ENCODE peak calls at places on chromosomes 6 and 20, in four cellular contexts. K, A, R and P are unnamed samples.
A peak's percentile ranks its signal among the peaks of the same experiment; 100 is the strongest.

GRCh38 chr6:53033764-53034163 is 31.4 kb upstream of the FBXO9 start:
- DNase-seq in K (peak; percentile 74), A (no peak), R (no peak), P (no peak)

GRCh38 chr6:6712258-6712978 is 123.9 kb downstream of the LY86 start:
- DNase-seq in A (peak; percentile 68), K (peak; percentile 96), R (no peak), P (no peak)

GRCh38 chr6:41743406-41744235 is 3.6 kb downstream of the PGC start:
- DNase-seq in R (no peak), A (no peak), K (no peak), P (no peak)

GRCh38 chr20:17533396-17533795 is 2.2 kb upstream of the BFSP1 start:
- DNase-seq in A (no peak), R (peak; percentile 6), K (peak; percentile 60), P (no peak)

GRCh38 chr6:45791600-45792168 is 224.0 kb downstream of the CLIC5 start:
- DNase-seq in K (peak; percentile 89), A (peak; percentile 29), R (no peak), P (peak; percentile 50)

GRCh38 chr6:28161410-28162079 is 19.9 kb downstream of the ZKSCAN8 start:
- DNase-seq in K (peak; percentile 58), A (no peak), R (peak; percentile 28), P (no peak)

GRCh38 chr6:38640216-38640909 is 634 bp upstream of the BTBD9 start:
- DNase-seq in K (no peak), A (no peak), R (no peak), P (no peak)

GRCh38 chr6:138404666-138405337 is 779 bp downstream of the HEBP2 start:
- DNase-seq in R (no peak), K (peak; percentile 5), A (no peak), P (no peak)

GRCh38 chr6:31752739-31753319 is 9.6 kb upstream of the SAPCD1 start:
- DNase-seq in R (no peak), A (no peak), K (peak; percentile 90), P (no peak)

GRCh38 chr6:4593891-4594445 is 182.2 kb upstream of the CDYL start:
- DNase-seq in K (no peak), A (no peak), R (no peak), P (no peak)

GRCh38 chr6:167119680-167120556 is 3.0 kb upstream of the CCR6 start:
- DNase-seq in A (no peak), K (no peak), R (no peak), P (no peak)

GRCh38 chr6:5998741-5999687 is 7.7 kb downstream of the NRN1 start:
- DNase-seq in R (peak; percentile 24), A (no peak), K (no peak), P (no peak)

GRCh38 chr6:11616200-11616611 is 78.7 kb downstream of the TMEM170B start:
- DNase-seq in R (no peak), A (peak; percentile 91), K (peak; percentile 97), P (peak; percentile 58)

GRCh38 chr6:11622156-11622555 is 84.6 kb downstream of the TMEM170B start:
- DNase-seq in R (no peak), K (no peak), A (no peak), P (no peak)

GRCh38 chr6:11615214-11615602 is 77.7 kb downstream of the TMEM170B start:
- DNase-seq in K (peak; percentile 86), A (no peak), R (no peak), P (no peak)

GRCh38 chr6:11621119-11621518 is 83.6 kb downstream of the TMEM170B start:
- DNase-seq in K (no peak), R (no peak), A (no peak), P (no peak)

GRCh38 chr6:11618533-11618932 is 81.0 kb downstream of the TMEM170B start:
- DNase-seq in K (peak; percentile 35), R (no peak), A (no peak), P (no peak)
- TF ChIP-seq CTCF in K (peak; percentile 12), R (peak; percentile 49), A (peak; percentile 36), P (peak; percentile 42)

DNA sequence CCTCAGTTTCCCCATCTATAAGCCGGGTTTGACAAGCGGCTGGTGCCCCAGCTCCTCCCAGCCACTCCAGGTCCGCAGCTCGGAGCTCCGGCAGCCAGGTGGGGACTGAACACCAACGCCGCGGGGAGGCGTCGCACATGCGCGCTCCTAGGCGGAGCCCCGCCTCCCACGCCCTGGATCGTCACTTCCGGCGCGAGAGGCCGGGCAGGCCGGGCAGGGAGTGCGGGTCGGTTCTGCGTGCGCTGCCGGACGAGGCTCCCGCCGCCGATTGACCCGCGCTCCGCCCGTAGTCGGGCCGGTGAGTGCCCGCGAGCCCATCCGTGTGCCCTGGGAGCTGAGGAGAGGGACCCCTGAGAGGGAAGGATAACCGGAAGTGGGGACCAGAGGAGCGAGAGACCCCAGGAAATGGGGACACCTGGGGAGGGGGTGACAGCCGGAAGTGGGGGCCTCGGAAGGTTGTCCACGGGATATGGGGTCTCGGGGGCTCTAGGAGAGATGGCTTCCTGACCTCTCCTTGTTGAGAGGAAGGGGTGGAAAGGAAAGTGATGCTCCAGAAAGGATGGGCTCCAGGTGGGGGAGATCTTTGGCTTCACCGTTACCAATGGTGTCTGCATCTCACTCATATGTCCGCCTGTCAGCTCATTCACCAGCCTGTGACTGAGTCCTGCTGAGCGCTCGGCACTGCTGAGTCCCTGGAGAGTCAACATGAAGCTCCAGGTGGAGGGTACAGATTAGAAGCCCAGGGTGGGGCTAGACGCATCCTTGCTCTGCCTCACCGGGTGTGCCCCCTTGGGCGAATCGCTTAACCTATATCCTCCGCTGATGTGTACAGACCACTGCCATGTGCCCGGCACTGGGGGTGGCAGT is at the start of gene TTPAL:
- DNase-seq in A (no peak), R (peak; percentile 73), K (peak; percentile 80), P (peak; percentile 51)
- TF ChIP-seq CTCF in A (peak; percentile 25), R (no peak), K (no peak), P (peak; percentile 28)

DNA sequence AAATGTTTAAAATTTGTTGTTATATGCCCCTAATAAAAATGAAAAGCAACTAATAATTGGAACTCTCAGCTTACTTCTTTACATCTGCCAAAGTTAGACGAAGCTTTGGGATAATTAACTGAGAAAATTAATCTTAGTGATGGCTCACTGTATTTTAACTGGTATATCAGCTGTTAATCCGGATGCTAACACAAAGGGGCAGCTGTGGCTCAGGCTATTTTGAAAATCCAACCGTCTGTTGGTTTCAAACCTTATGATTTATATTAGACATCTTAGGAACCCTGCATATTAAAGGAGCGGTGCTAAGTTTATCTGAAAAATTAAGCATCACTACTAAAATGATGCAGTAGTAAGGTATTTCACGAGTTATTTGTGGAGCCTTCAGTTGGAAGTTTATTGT is 96.6 kb downstream of the AKAP7 start:
- DNase-seq in K (no peak), A (no peak), R (no peak), P (no peak)
- TF ChIP-seq CTCF in K (no peak), A (no peak), R (no peak), P (no peak)

GRCh38 chr6:156879235-156879995 is 102.2 kb downstream of the ARID1B start:
- DNase-seq in A (no peak), K (no peak), R (no peak), P (no peak)

GRCh38 chr6:156876302-156876701 is 99.1 kb downstream of the ARID1B start:
- DNase-seq in K (no peak), A (no peak), R (peak; percentile 12), P (no peak)

GRCh38 chr6:156877126-156877863 is 100.1 kb downstream of the ARID1B start:
- DNase-seq in K (no peak), A (no peak), R (no peak), P (no peak)

GRCh38 chr6:156880913-156881312 is 103.7 kb downstream of the ARID1B start:
- DNase-seq in K (no peak), R (no peak), A (no peak), P (no peak)

GRCh38 chr6:156878688-156879087 is 101.5 kb downstream of the ARID1B start:
- DNase-seq in R (no peak), K (no peak), A (no peak), P (no peak)
- TF ChIP-seq CTCF in R (no peak), K (no peak), A (no peak), P (no peak)

GRCh38 chr20:50712771-50713676 is 18.4 kb upstream of the PARD6B start:
- DNase-seq in R (no peak), A (no peak), K (no peak), P (no peak)

GRCh38 chr20:50715694-50716093 is 15.7 kb upstream of the PARD6B start:
- DNase-seq in A (no peak), K (no peak), R (no peak), P (no peak)

GRCh38 chr20:50716518-50716917 is 14.9 kb upstream of the PARD6B start:
- DNase-seq in K (no peak), R (no peak), A (no peak), P (no peak)

GRCh38 chr20:50711113-50711825 is 19.9 kb upstream of the RIPOR3 start:
- DNase-seq in K (no peak), A (no peak), R (no peak), P (no peak)

GRCh38 chr20:50713677-50714101 is 17.7 kb upstream of the PARD6B start:
- DNase-seq in A (peak; percentile 35), R (no peak), K (peak; percentile 52), P (no peak)
- TF ChIP-seq CTCF in A (peak; percentile 64), R (no peak), K (peak; percentile 75), P (peak; percentile 60)

DNA sequence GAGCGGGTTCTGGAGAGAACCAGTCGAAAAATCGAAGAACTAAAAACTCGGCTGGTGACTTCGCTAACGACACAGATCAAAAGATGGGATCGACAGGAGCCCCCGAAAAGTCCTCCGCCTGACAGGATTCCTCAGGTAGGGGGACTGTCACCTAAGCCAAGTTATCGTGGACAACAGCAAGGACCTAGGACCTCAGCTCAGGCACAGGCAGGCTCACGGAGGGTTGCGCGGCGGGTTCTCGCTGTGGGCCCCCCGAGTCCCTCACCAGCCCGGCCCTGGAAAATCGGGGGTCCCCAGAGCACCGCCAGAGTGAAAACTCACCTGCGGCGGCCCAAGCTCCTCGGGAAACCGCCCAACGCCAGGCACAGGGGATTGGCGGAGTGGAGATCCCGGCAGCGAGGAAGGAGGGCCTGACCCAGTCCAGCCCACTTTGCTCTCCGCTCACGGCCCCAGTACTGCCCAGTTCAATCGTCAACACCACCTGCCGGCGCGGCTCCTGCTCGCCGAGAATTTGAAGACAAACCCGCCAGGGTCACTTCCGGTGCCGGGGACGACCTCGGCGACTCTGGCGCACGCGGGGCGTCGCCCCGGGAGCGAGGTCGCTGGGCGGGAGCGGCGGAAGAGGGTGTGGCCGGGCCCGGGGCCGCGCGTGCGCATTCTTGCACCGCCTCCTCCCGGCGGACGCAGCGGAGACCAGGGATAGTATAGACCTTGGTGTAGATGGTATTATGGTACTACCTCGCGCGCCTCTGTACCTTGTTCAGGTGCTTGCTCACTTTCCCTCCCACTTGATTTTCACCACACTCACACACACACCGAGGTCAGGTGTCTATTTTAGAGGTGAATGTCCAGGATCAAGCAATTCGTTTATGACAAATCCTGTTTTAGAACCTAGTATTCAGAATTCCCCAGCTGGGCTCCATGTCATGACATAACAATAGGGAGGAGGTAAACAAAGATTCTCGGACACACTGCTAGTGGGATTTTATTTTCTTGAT is at the start of gene KATNA1:
- DNase-seq in K (peak; percentile 64), R (peak; percentile 75), A (peak; percentile 15), P (no peak)
- TF ChIP-seq CTCF in K (no peak), R (no peak), A (no peak), P (no peak)